ENCODE peak calls at places on chromosomes 4 and X, in five cellular contexts. M, H, B, C and W are unnamed samples.

GRCh38 chrX:23616361-23616760 is 50.9 kb upstream of the PRDX4 start:
- DNase-seq in M (no peak), H (peak), B (no peak), C (no peak), W (peak)

GRCh38 chr4:99968330-99968729 is 18.3 kb upstream of the H2AZ1 start:
- DNase-seq in M (no peak), H (peak), B (no peak), C (no peak), W (no peak)

GRCh38 chrX:48465336-48465933 is 4.6 kb downstream of the SLC38A5 start:
- DNase-seq in M (no peak), H (no peak), B (no peak), C (no peak), W (no peak)

GRCh38 chrX:39734174-39734776 is 363.5 kb downstream of the BCOR start:
- DNase-seq in M (no peak), H (no peak), B (no peak), C (no peak), W (no peak)

GRCh38 chr4:2285665-2286381 is 23.9 kb upstream of the MXD4 start:
- DNase-seq in M (no peak), H (no peak), B (no peak), C (no peak), W (no peak)

GRCh38 chr4:82918091-82918490 is 17.6 kb downstream of the THAP9 start:
- DNase-seq in M (no peak), H (no peak), B (no peak), C (no peak), W (no peak)

GRCh38 chrX:319579-320125 is 1.1 kb upstream of the GTPBP6 start:
- DNase-seq in M (peak), H (no peak), B (no peak), C (peak), W (peak)

GRCh38 chr4:41287005-41287404 is 30.3 kb downstream of the UCHL1 start:
- DNase-seq in M (no peak), H (no peak), B (no peak), C (no peak), W (no peak)

GRCh38 chr4:54091637-54092404 is 8.1 kb upstream of the GSX2 start:
- DNase-seq in M (peak), H (peak), B (peak), C (peak), W (no peak)

GRCh38 chr4:181504846-181505374 is 738.3 kb upstream of the TENM3 start:
- DNase-seq in M (no peak), H (no peak), B (no peak), C (no peak), W (no peak)

GRCh38 chrX:47573334-47574095 is 8.7 kb upstream of the TIMP1 start:
- DNase-seq in M (no peak), H (peak), B (no peak), C (peak), W (no peak)

GRCh38 chrX:1248381-1249061 is 20.1 kb upstream of the CSF2RA start:
- DNase-seq in M (peak), H (peak), B (no peak), C (peak), W (peak)

GRCh38 chrX:102833136-102833535 is 103.9 kb upstream of the RAB40AL start:
- DNase-seq in M (no peak), H (no peak), B (no peak), C (no peak), W (no peak)

GRCh38 chrX:123217077-123217476 is 33.0 kb downstream of the GRIA3 start:
- DNase-seq in M (no peak), H (no peak), B (no peak), C (no peak), W (no peak)

GRCh38 chrX:78693547-78693946 is 34.4 kb upstream of the RTL3 start:
- DNase-seq in M (no peak), H (no peak), B (no peak), C (no peak), W (no peak)

GRCh38 chr4:17511041-17511949 is 595 bp downstream of the QDPR start:
- DNase-seq in M (peak), H (peak), B (peak), C (peak), W (peak)

GRCh38 chrX:22314692-22315091 is 42.0 kb downstream of the CBLL2 start:
- DNase-seq in M (no peak), H (peak), B (no peak), C (no peak), W (no peak)

GRCh38 chr4:37279894-37280592 is 35.5 kb downstream of the NWD2 start:
- DNase-seq in M (no peak), H (no peak), B (no peak), C (no peak), W (no peak)